ENCODE peak calls at places on chromosomes 13 and 19, in five cellular contexts. L is fibroblast of lung, A is IMR-90, O is stomach, D is tibial artery. I is an unnamed sample.

GRCh38 chr19:58429745-58430144 is 10.2 kb downstream of the ZNF132 start:
- DNase-seq in O (no peak), L (no peak), A (peak; percentile 26), D (no peak), I (no peak)

GRCh38 chr13:112683581-112683980 is 6.3 kb upstream of the ATP11A start:
- DNase-seq in O (no peak), D (no peak), A (no peak), L (no peak), I (no peak)

GRCh38 chr19:16736709-16737108 is 17.1 kb downstream of the NWD1 start:
- DNase-seq in L (peak; percentile 4), O (no peak), A (no peak), D (no peak), I (no peak)

GRCh38 chr19:58330458-58330857 is 3.7 kb downstream of the ZSCAN22 start:
- DNase-seq in L (peak; percentile 83), A (peak; percentile 76), O (peak; percentile 31), D (no peak), I (peak; percentile 59)

GRCh38 chr19:8323781-8324185 is 2.5 kb downstream of the RPS28 start:
- DNase-seq in D (no peak), L (no peak), O (no peak), A (no peak), I (no peak)

GRCh38 chr19:45777395-45777961 is 4.8 kb downstream of the DMPK start:
- DNase-seq in O (no peak), D (no peak), A (no peak), L (no peak), I (no peak)

GRCh38 chr13:60574706-60575105 is 177.7 kb downstream of the TDRD3 start:
- DNase-seq in O (no peak), D (no peak), A (no peak), L (no peak), I (no peak)

GRCh38 chr19:5114713-5115112 is 145.8 kb downstream of the KDM4B start:
- DNase-seq in A (no peak), L (no peak), O (peak; percentile 35), D (no peak), I (no peak)

GRCh38 chr19:17246681-17247425 is 1.1 kb upstream of the NR2F6 start:
- DNase-seq in L (no peak), A (peak; percentile 23), O (peak; percentile 61), D (no peak), I (peak; percentile 57)

GRCh38 chr19:1967087-1967608 is 26.2 kb downstream of the CSNK1G2 start:
- DNase-seq in O (no peak), A (no peak), L (no peak), D (no peak), I (no peak)

GRCh38 chr19:661427-662196 is 1.4 kb downstream of the RNF126 start:
- DNase-seq in O (peak; percentile 60), L (no peak), A (no peak), D (no peak), I (no peak)

GRCh38 chr13:20161275-20161950 is 561 bp upstream of the GJA3 start:
- DNase-seq in A (no peak), L (no peak), O (no peak), D (no peak), I (no peak)

GRCh38 chr13:98892821-98893220 is 85.0 kb downstream of the DOCK9 start:
- DNase-seq in L (peak; percentile 14), D (no peak), O (no peak), A (no peak), I (no peak)

GRCh38 chr13:98889419-98890079 is 88.3 kb downstream of the DOCK9 start:
- DNase-seq in A (no peak), D (no peak), L (no peak), O (no peak), I (no peak)

GRCh38 chr13:98892077-98892476 is 85.8 kb downstream of the DOCK9 start:
- DNase-seq in A (no peak), D (no peak), L (no peak), O (no peak), I (no peak)

GRCh38 chr13:98890186-98890585 is 87.7 kb downstream of the DOCK9 start:
- DNase-seq in L (peak; percentile 62), D (no peak), O (no peak), A (peak; percentile 74), I (peak; percentile 86)

GRCh38 chr13:98890920-98891319 is 86.9 kb downstream of the DOCK9 start:
- DNase-seq in O (no peak), D (no peak), A (no peak), L (no peak), I (no peak)
- TF ChIP-seq CTCF in O (no peak), D (no peak), A (no peak), L (no peak), I (no peak)

DNA sequence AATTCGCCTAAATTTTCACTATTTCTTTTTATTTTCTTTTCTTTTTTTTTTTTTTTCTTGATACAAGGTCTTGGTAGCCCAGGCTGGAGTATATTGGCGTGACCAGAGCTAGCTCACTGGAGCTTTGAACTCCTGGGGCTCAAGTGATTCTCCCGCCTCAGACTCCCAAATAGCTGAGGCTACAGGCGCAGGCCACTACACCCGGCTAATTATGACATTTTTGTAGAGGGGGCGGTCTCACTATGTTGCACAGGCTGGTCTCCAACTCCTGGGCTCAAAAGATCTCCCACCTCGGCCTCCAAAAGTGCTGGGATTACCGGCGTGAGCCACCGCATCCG is 37.3 kb upstream of the LSM14A start:
- DNase-seq in O (no peak), A (no peak), L (no peak), D (no peak), I (no peak)
- H3K4me3 ChIP-seq in O (peak overlapping the region; percentile 80), A (peak overlapping the region; percentile 60), L (peak overlapping the region; percentile 67), D (peak overlapping the region; percentile 59), I (peak overlapping the region; percentile 74)

GRCh38 chr19:23273594-23274412 is 23.6 kb upstream of the ZNF724 start:
- DNase-seq in L (peak; percentile 85), D (peak; percentile 96), A (peak; percentile 85), O (peak; percentile 93), I (peak; percentile 79)
- TF ChIP-seq CTCF in L (no peak), D (no peak), A (no peak), O (no peak), I (no peak)

DNA sequence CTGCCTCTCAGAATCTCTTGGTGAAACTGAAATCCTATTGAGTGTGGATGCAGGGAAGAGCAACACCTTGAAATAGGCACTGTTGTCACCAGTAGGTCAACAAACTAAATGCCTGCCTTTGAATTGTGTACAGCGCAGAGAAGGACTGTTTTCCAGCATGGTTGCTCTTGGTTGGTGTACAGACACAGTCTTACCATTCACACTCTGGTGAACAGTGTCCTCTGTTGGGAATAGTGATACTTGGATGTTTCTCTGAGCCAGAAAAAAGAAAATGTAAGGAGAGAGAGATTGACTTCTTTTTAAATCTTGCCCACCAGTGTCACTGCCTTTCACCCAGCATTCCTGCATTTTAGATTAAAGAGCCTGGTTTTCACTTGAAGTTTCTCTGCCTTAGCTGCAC is 179.7 kb downstream of the STK24 start:
- DNase-seq in L (peak; percentile 66), A (peak; percentile 40), O (no peak), D (no peak), I (no peak)
- H3K4me3 ChIP-seq in L (no peak overlapping the region), A (no peak overlapping the region), O (no peak overlapping the region), D (no peak overlapping the region), I (no peak overlapping the region)

DNA sequence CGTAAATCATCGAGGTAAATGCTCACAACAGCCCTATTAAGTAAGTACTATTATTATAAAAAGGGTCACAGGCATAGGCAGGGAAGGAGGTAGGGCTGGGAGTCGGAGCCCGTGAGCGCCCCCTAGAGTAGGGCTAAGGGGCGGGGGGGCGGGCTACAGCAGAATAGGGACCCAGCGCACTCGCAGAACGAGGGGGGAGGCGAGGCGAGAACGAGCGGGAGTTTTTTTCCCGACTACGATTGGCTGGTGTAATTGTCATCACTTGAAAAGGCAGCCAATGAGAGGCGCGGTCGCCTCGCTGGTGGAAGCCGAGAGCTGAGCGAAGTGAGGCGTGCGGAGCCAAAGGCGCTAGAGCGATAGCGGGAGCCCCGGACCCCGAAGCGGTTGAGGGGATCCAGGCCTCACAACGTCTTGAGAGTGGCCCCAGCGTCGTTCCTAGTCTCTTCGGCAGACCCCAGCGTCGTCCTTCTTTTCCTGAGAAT is 24.2 kb downstream of the KEAP1 start:
- DNase-seq in A (peak; percentile 82), L (peak; percentile 86), O (peak; percentile 91), D (peak; percentile 96), I (peak; percentile 87)
- TF ChIP-seq CTCF in A (peak; percentile 49), L (peak; percentile 23), O (no peak), D (peak; percentile 86), I (peak; percentile 46)

GRCh38 chr13:46551410-46552301 is 1.3 kb upstream of the LRCH1 start:
- DNase-seq in O (peak; percentile 87), D (peak; percentile 87), A (peak; percentile 75), L (peak; percentile 79), I (peak; percentile 84)
- H3K4me3 ChIP-seq in O (peak overlapping the region; percentile 96), D (peak overlapping the region; percentile 98), A (no peak overlapping the region), L (peak overlapping the region; percentile 84), I (peak overlapping the region; percentile 88)

DNA sequence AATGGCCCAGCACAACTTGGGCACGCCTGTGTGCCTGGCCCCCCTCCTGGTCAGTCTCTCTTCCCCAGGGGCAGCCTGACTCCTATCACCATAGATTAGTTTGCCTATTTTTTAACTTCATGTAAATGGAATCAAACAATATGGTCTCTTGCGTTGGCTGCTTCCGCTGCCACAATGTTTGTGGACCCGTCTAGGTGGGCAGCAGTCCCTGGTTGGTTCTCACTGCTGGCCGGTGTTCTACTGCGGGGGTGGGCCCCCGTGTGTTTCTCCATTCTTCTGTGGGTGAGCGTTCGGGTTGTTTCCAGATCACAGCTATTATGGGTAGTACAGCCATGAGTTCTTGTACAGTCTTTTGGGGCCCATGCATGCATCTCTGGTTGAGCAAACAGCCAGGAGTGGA is 47.3 kb downstream of the CEBPG start:
- DNase-seq in A (no peak), D (no peak), L (no peak), O (no peak), I (no peak)
- TF ChIP-seq CTCF in A (no peak), D (no peak), L (no peak), O (no peak), I (no peak)

GRCh38 chr19:13101590-13102415 is 855 bp downstream of the LYL1 start:
- DNase-seq in D (no peak), O (no peak), A (no peak), L (no peak), I (no peak)

GRCh38 chr19:13102416-13102665 is 317 bp downstream of the LYL1 start:
- DNase-seq in D (no peak), L (no peak), O (no peak), A (no peak), I (peak; percentile 40)

GRCh38 chr19:13103961-13104847 is 1.5 kb upstream of the LYL1 start:
- DNase-seq in A (no peak), L (no peak), D (peak; percentile 85), O (peak; percentile 45), I (no peak)

GRCh38 chr19:13103585-13103923 is 896 bp upstream of the LYL1 start:
- DNase-seq in A (no peak), O (no peak), D (no peak), L (no peak), I (no peak)

GRCh38 chr19:13102666-13103584 is at the start of gene LYL1:
- DNase-seq in O (peak; percentile 86), D (peak; percentile 86), L (no peak), A (no peak), I (no peak)
- H3K4me3 ChIP-seq in O (peak within 1 kb of the TSS; percentile 53), D (peak within 1 kb of the TSS; percentile 41), L (no peak within 1 kb of the TSS), A (no peak within 1 kb of the TSS), I (no peak within 1 kb of the TSS)